ENCODE peak calls at places on chromosomes 11 and 22, in four cellular contexts. I, E, F and Z are unnamed samples.

GRCh38 chr22:23847991-23848864 is 9.4 kb upstream of the DERL3 start:
- DNase-seq in E (no peak), F (no peak), I (no peak), Z (no peak)

GRCh38 chr11:115324569-115325432 is 179.4 kb downstream of the CADM1 start:
- DNase-seq in F (no peak), I (peak), E (peak), Z (peak)

GRCh38 chr11:94452988-94453387 is 40.7 kb downstream of the MRE11 start:
- DNase-seq in E (no peak), F (no peak), I (no peak), Z (no peak)

GRCh38 chr11:64062185-64063039 is 26.7 kb downstream of the FLRT1 start:
- DNase-seq in F (no peak), E (no peak), I (no peak), Z (no peak)

GRCh38 chr22:28874061-28874460 is 9.3 kb upstream of the ZNRF3 start:
- DNase-seq in I (no peak), E (no peak), F (no peak), Z (no peak)

GRCh38 chr11:123654566-123655081 is at the start of gene SCN3B:
- DNase-seq in I (peak), F (no peak), E (no peak), Z (peak)

GRCh38 chr11:25970726-25971508 is 361.0 kb upstream of the ANO3 start:
- DNase-seq in I (no peak), E (no peak), F (no peak), Z (no peak)

GRCh38 chr11:72333657-72334056 is 89.7 kb upstream of the PHOX2A start:
- DNase-seq in I (no peak), E (no peak), F (no peak), Z (no peak)

GRCh38 chr11:10310301-10310841 is 5.5 kb downstream of the ADM start:
- DNase-seq in I (no peak), E (no peak), F (no peak), Z (no peak)

GRCh38 chr22:22763512-22763911 is 119.1 kb downstream of the GGTLC2 start:
- DNase-seq in I (no peak), F (no peak), E (no peak), Z (no peak)

GRCh38 chr11:77449060-77449521 is 24.8 kb downstream of the PAK1 start:
- DNase-seq in I (no peak), F (no peak), E (no peak), Z (no peak)

GRCh38 chr11:96215094-96215782 is 127.8 kb downstream of the MAML2 start:
- DNase-seq in I (no peak), F (peak), E (peak), Z (no peak)

GRCh38 chr11:111086058-111086457 is 159.5 kb upstream of the POU2AF2 start:
- DNase-seq in I (no peak), F (no peak), E (no peak), Z (no peak)

GRCh38 chr11:17741487-17741886 is 6.9 kb downstream of the KCNC1 start:
- DNase-seq in I (no peak), E (no peak), F (no peak), Z (no peak)

GRCh38 chr11:44628730-44629361 is 63.4 kb downstream of the CD82 start:
- DNase-seq in I (peak), E (no peak), F (no peak), Z (no peak)

GRCh38 chr11:75563978-75564552 is 2.0 kb downstream of the SERPINH1 start:
- DNase-seq in I (peak), E (peak), F (no peak), Z (no peak)

GRCh38 chr22:37199839-37200161 is 11.8 kb upstream of the C1QTNF6 start:
- DNase-seq in I (no peak), E (no peak), F (no peak), Z (peak)

GRCh38 chr11:128956401-128957203 is 13.9 kb upstream of the TP53AIP1 start:
- DNase-seq in I (no peak), E (peak), F (no peak), Z (no peak)

GRCh38 chr22:45838257-45838891 is 138.6 kb downstream of the WNT7B start:
- DNase-seq in F (no peak), I (no peak), E (no peak), Z (no peak)

GRCh38 chr11:71305041-71305440 is 52.7 kb upstream of the SHANK2 start:
- DNase-seq in E (no peak), F (no peak), I (no peak), Z (no peak)

GRCh38 chr22:28366856-28367255 is 312.8 kb downstream of the TTC28 start:
- DNase-seq in I (no peak), F (no peak), E (no peak), Z (no peak)

GRCh38 chr11:14189874-14190273 is 169.1 kb downstream of the RRAS2 start:
- DNase-seq in I (no peak), E (no peak), F (no peak), Z (no peak)

GRCh38 chr11:68912254-68912653 is 8.6 kb downstream of the IGHMBP2 start:
- DNase-seq in F (no peak), I (no peak), E (no peak), Z (no peak)

GRCh38 chr11:96055706-96056387 is 131.9 kb upstream of the MTMR2 start:
- DNase-seq in F (no peak), E (peak), I (no peak), Z (no peak)

GRCh38 chr22:39528681-39529486 is 3.7 kb downstream of the RPS19BP1 start:
- DNase-seq in F (peak), E (peak), I (peak), Z (peak)

GRCh38 chr11:1308745-1309497 is 511 bp downstream of the TOLLIP start:
- DNase-seq in F (peak), I (no peak), E (no peak), Z (no peak)

GRCh38 chr11:124839051-124839971 is 25.9 kb upstream of the ROBO3 start:
- DNase-seq in F (no peak), E (no peak), I (no peak), Z (no peak)

GRCh38 chr11:79312591-79313267 is 128.1 kb downstream of the TENM4 start:
- DNase-seq in F (no peak), I (no peak), E (no peak), Z (no peak)

GRCh38 chr22:50114221-50114981 is 24.6 kb downstream of the MOV10L1 start:
- DNase-seq in E (no peak), I (no peak), F (no peak), Z (no peak)

GRCh38 chr11:130068986-130069683 is 559 bp upstream of the APLP2 start:
- DNase-seq in I (peak), E (peak), F (no peak), Z (peak)

GRCh38 chr22:47443836-47444745 is 681.6 kb downstream of the TBC1D22A start:
- DNase-seq in E (no peak), I (no peak), F (no peak), Z (no peak)

GRCh38 chr22:38987171-38987895 is 5.2 kb downstream of the APOBEC3B start:
- DNase-seq in E (no peak), F (no peak), I (no peak), Z (no peak)